ENCODE peak calls at places on chromosomes 7 and 10, in nine cellular contexts. E is transverse colon, M is ovary, T is lower lobe of right lung, B is ELF-1, Q is aorta, I is HS-5, Z is T-helper 17 cell, N is GM04503. D is an unnamed sample.

GRCh38 chr7:113742377-113742776 is 176.4 kb downstream of the PPP1R3A start:
- DNase-seq in Z (no peak), E (no peak), I (no peak), M (no peak), B (no peak), N (no peak), T (no peak), Q (no peak), D (no peak)

GRCh38 chr7:12350971-12351370 is 52.7 kb downstream of the VWDE start:
- DNase-seq in N (no peak), Q (no peak), I (no peak), M (no peak), E (no peak), T (no peak), B (no peak), Z (no peak), D (no peak)

GRCh38 chr10:132650611-132651250 is 113.1 kb downstream of the INPP5A start:
- DNase-seq in I (no peak), M (peak; percentile 30), Z (no peak), B (no peak), N (no peak), T (peak; percentile 24), Q (no peak), E (no peak), D (no peak)

GRCh38 chr7:1922071-1922869 is 252.2 kb downstream of the ELFN1 start:
- DNase-seq in M (no peak), N (peak; percentile 55), Q (no peak), B (no peak), T (peak; percentile 49), Z (no peak), E (no peak), I (no peak), D (no peak)

GRCh38 chr10:130715686-130716670 is 579.8 kb downstream of the GLRX3 start:
- DNase-seq in Q (no peak), I (no peak), Z (no peak), B (no peak), T (no peak), N (no peak), E (no peak), M (no peak), D (no peak)

GRCh38 chr10:48525113-48525512 is 79.8 kb downstream of the ARHGAP22 start:
- DNase-seq in T (no peak), M (no peak), I (no peak), E (no peak), B (no peak), Q (peak; percentile 2), Z (no peak), N (no peak), D (no peak)

GRCh38 chr10:22321831-22322662 is 1.1 kb downstream of the BMI1 start:
- DNase-seq in Z (peak; percentile 45), M (peak; percentile 57), T (peak; percentile 55), E (no peak), Q (peak; percentile 56), N (no peak), B (peak; percentile 53), I (no peak), D (peak; percentile 47)

GRCh38 chr7:111753968-111754367 is 191.7 kb upstream of the IMMP2L start:
- DNase-seq in Q (no peak), M (no peak), T (no peak), N (no peak), E (no peak), I (no peak), Z (no peak), B (no peak), D (no peak)

GRCh38 chr10:132547421-132547861 is 9.9 kb downstream of the INPP5A start:
- DNase-seq in Q (peak; percentile 52), M (peak; percentile 31), Z (no peak), E (no peak), N (no peak), B (no peak), I (no peak), T (no peak), D (peak; percentile 71)

GRCh38 chr7:78620931-78621330 is 822.4 kb downstream of the PHTF2 start:
- DNase-seq in I (no peak), T (no peak), Q (no peak), N (no peak), B (peak; percentile 14), Z (no peak), E (no peak), M (no peak), D (no peak)

GRCh38 chr7:49228447-49228846 is 304.1 kb downstream of the CDC14C start:
- DNase-seq in I (no peak), Z (no peak), B (no peak), E (no peak), N (no peak), T (no peak), M (no peak), Q (no peak), D (no peak)

GRCh38 chr10:75143353-75143752 is 31.9 kb downstream of the SAMD8 start:
- DNase-seq in T (no peak), Z (no peak), E (no peak), M (no peak), I (no peak), B (no peak), N (no peak), Q (no peak), D (no peak)

GRCh38 chr7:48389977-48390376 is 218.7 kb downstream of the ABCA13 start:
- DNase-seq in I (peak; percentile 29), Z (no peak), Q (no peak), M (no peak), B (no peak), E (no peak), T (no peak), N (peak; percentile 3), D (no peak)

GRCh38 chr7:155021699-155022145 is 18.8 kb upstream of the PAXIP1 start:
- DNase-seq in I (no peak), Z (no peak), M (no peak), N (no peak), Q (no peak), B (peak; percentile 15), E (no peak), T (no peak), D (no peak)

GRCh38 chr10:116947838-116948529 is 57.0 kb downstream of the SHTN1 start:
- DNase-seq in Q (no peak), Z (no peak), E (no peak), I (peak; percentile 24), N (no peak), T (no peak), B (peak; percentile 35), M (no peak), D (no peak)

GRCh38 chr10:19941206-19941880 is 125.1 kb downstream of the PLXDC2 start:
- DNase-seq in Q (no peak), I (no peak), Z (no peak), B (no peak), E (no peak), N (no peak), M (no peak), T (no peak), D (no peak)

GRCh38 chr7:105387621-105388372 is 924 bp downstream of the SRPK2 start:
- DNase-seq in Q (peak; percentile 71), N (no peak), T (peak; percentile 83), M (peak; percentile 72), Z (peak; percentile 37), B (peak; percentile 77), E (peak; percentile 63), I (no peak), D (peak; percentile 48)